ENCODE peak calls at places on chromosomes 13 and 19, in ten cellular contexts. C is OCI-M1; P is NCI-H1436; E is CD8-positive, alpha-beta T cell; T is T-cell; K is cardiac muscle cell; F is AG08395; Z is NCI-H2227 treated with DMSO at 0.1 percent for 48 hours; H is lower lobe of right lung; J is Peyer's patch. R is an unnamed sample.

GRCh38 chr19:55391702-55392615 is 6.2 kb downstream of the RPL28 start:
- DNase-seq in C (no peak), F (peak; percentile 28), P (no peak), T (no peak), J (no peak), Z (no peak), H (no peak), K (no peak), E (no peak), R (no peak)

GRCh38 chr13:42405665-42406390 is 133.9 kb downstream of the AKAP11 start:
- DNase-seq in E (no peak), P (no peak), C (no peak), Z (no peak), T (no peak), J (no peak), K (no peak), F (no peak), H (no peak), R (no peak)

GRCh38 chr13:38430761-38431160 is 81.1 kb downstream of the UFM1 start:
- DNase-seq in C (no peak), H (no peak), P (no peak), K (no peak), F (peak; percentile 2), T (no peak), Z (no peak), J (no peak), E (no peak), R (no peak)

GRCh38 chr19:12052057-12052570 is 647 bp downstream of the ZNF878 start:
- DNase-seq in H (no peak), T (no peak), C (peak; percentile 61), P (no peak), F (no peak), J (no peak), K (no peak), E (no peak), Z (no peak), R (no peak)

GRCh38 chr13:28442872-28443271 is 52.1 kb downstream of the FLT1 start:
- DNase-seq in Z (no peak), E (no peak), H (no peak), F (no peak), K (peak; percentile 41), J (no peak), C (no peak), P (no peak), T (no peak), R (no peak)

GRCh38 chr13:113948034-113948742 is 25.7 kb downstream of the C13orf46 start:
- DNase-seq in J (no peak), H (no peak), P (no peak), K (no peak), Z (no peak), E (no peak), C (no peak), T (no peak), F (peak; percentile 25), R (no peak)

GRCh38 chr19:4976412-4977298 is 7.7 kb downstream of the KDM4B start:
- DNase-seq in K (no peak), P (no peak), H (peak; percentile 88), J (peak; percentile 39), F (peak; percentile 88), E (no peak), Z (no peak), C (peak; percentile 37), T (peak; percentile 33), R (peak; percentile 12)

GRCh38 chr19:3368848-3369336 is 2.5 kb downstream of the NFIC start:
- DNase-seq in Z (no peak), F (no peak), C (no peak), H (no peak), T (no peak), K (no peak), E (no peak), P (no peak), J (no peak), R (no peak)

GRCh38 chr13:59710416-59710815 is 453.3 kb downstream of the DIAPH3 start:
- DNase-seq in T (no peak), J (no peak), F (no peak), K (no peak), H (no peak), C (no peak), P (no peak), E (no peak), Z (no peak), R (no peak)

GRCh38 chr19:16041571-16042386 is 34.5 kb upstream of the TPM4 start:
- DNase-seq in P (peak; percentile 53), C (peak; percentile 63), F (peak; percentile 95), E (peak; percentile 60), T (peak; percentile 59), Z (peak; percentile 22), J (peak; percentile 68), H (peak; percentile 86), K (peak; percentile 82), R (peak; percentile 63)

GRCh38 chr13:102779426-102780159 is 6.0 kb upstream of the TEX30 start:
- DNase-seq in K (no peak), H (no peak), P (no peak), E (no peak), T (no peak), F (no peak), Z (no peak), C (peak; percentile 94), J (no peak), R (no peak)

GRCh38 chr13:32309812-32310706 is 5.1 kb downstream of the ZAR1L start:
- DNase-seq in H (no peak), F (peak; percentile 57), Z (no peak), P (no peak), C (peak; percentile 76), E (no peak), J (no peak), T (no peak), K (peak; percentile 70), R (peak; percentile 31)

GRCh38 chr13:112768795-112769411 is 79.1 kb downstream of the ATP11A start:
- DNase-seq in P (no peak), F (no peak), T (peak; percentile 14), J (peak; percentile 25), C (no peak), K (no peak), H (peak; percentile 85), Z (no peak), E (no peak), R (peak; percentile 34)

GRCh38 chr13:46572758-46573384 is 19.9 kb downstream of the LRCH1 start:
- DNase-seq in C (no peak), J (no peak), E (no peak), Z (no peak), F (no peak), H (no peak), T (no peak), K (no peak), P (no peak), R (no peak)

GRCh38 chr19:3252650-3253049 is 28.2 kb downstream of the CELF5 start:
- DNase-seq in J (no peak), C (no peak), Z (no peak), F (no peak), K (no peak), H (no peak), E (no peak), T (no peak), P (no peak), R (no peak)

GRCh38 chr13:49454388-49455015 is 10.4 kb downstream of the SETDB2 start:
- DNase-seq in J (no peak), T (no peak), H (no peak), F (peak; percentile 19), Z (no peak), K (no peak), P (no peak), E (no peak), C (no peak), R (no peak)

R was measured in NCI-H526.